ENCODE peak calls at places on chromosomes 2 and 18, in five cellular contexts. C is NCI-H2081, Y is astrocyte of the spinal cord, V is NCI-H1105, I is anterior cingulate cortex. O is an unnamed sample.

GRCh38 chr2:69278366-69278765 is 108.7 kb downstream of the GFPT1 start:
- DNase-seq in C (no peak), Y (peak), V (no peak), I (no peak), O (peak)

GRCh38 chr18:67133669-67134068 is 382.9 kb downstream of the DSEL start:
- DNase-seq in I (no peak), V (peak), C (peak), Y (no peak), O (peak)

GRCh38 chr18:63181706-63182105 is 137.9 kb downstream of the BCL2 start:
- DNase-seq in Y (no peak), V (no peak), C (no peak), I (no peak), O (no peak)

GRCh38 chr18:41075212-41075611 is 879.8 kb upstream of the PIK3C3 start:
- DNase-seq in V (no peak), C (no peak), I (no peak), Y (peak), O (no peak)

GRCh38 chr18:36692331-36692730 is 136.5 kb downstream of the TPGS2 start:
- DNase-seq in V (no peak), C (no peak), Y (peak), I (no peak), O (no peak)

GRCh38 chr2:144512421-144513272 is 7.3 kb downstream of the ZEB2 start:
- DNase-seq in C (no peak), Y (peak), I (no peak), V (no peak), O (no peak)

GRCh38 chr18:72544092-72544886 is at the start of gene CBLN2:
- DNase-seq in I (peak), V (peak), C (peak), Y (peak), O (peak)

GRCh38 chr2:96505231-96505889 is at the start of gene NEURL3:
- DNase-seq in Y (peak), V (no peak), C (no peak), I (no peak), O (no peak)